ENCODE peak calls at places on chromosomes 4 and X, in seven cellular contexts. I, W, Y, O, L, P and U are unnamed samples.

GRCh38 chr4:47525154-47525819 is 40.2 kb downstream of the ATP10D start:
- DNase-seq in O (peak; percentile 34), P (no peak), L (no peak), Y (no peak), I (no peak), W (peak; percentile 21), U (peak; percentile 75)

GRCh38 chr4:111707491-111707890 is 437.8 kb upstream of the FAM241A start:
- DNase-seq in I (no peak), L (no peak), W (no peak), Y (no peak), P (no peak), O (no peak), U (peak; percentile 19)

GRCh38 chr4:53863731-53864130 is 200.7 kb downstream of the CHIC2 start:
- DNase-seq in W (no peak), O (no peak), P (no peak), I (no peak), L (no peak), Y (no peak), U (no peak)

GRCh38 chr4:131609039-131609438 is 1540.1 kb upstream of the PCDH10 start:
- DNase-seq in O (no peak), W (no peak), L (no peak), I (no peak), P (no peak), Y (no peak), U (no peak)

GRCh38 chrX:103356897-103357296 is 591 bp downstream of the TCEAL9 start:
- DNase-seq in I (no peak), P (peak; percentile 29), O (no peak), L (no peak), W (no peak), Y (no peak), U (no peak)

GRCh38 chr4:44448548-44449443 is at the start of gene KCTD8:
- DNase-seq in O (peak; percentile 76), P (peak; percentile 88), L (peak; percentile 82), I (no peak), Y (peak; percentile 98), W (no peak), U (peak; percentile 27)

GRCh38 chrX:37926700-37927099 is 79.3 kb upstream of the DYNLT3 start:
- DNase-seq in O (no peak), I (no peak), W (no peak), L (no peak), Y (peak; percentile 55), P (peak; percentile 8), U (no peak)

GRCh38 chrX:50152421-50152820 is 48.4 kb downstream of the AKAP4 start:
- DNase-seq in I (no peak), Y (no peak), W (no peak), P (no peak), O (no peak), L (no peak), U (no peak)

GRCh38 chr4:140049924-140050681 is 103.9 kb downstream of the MAML3 start:
- DNase-seq in I (no peak), L (no peak), W (no peak), Y (no peak), O (no peak), P (peak; percentile 61), U (no peak)

GRCh38 chrX:134186362-134187121 is 50.4 kb upstream of the CCDC160 start:
- DNase-seq in O (no peak), I (no peak), P (no peak), Y (peak; percentile 87), L (no peak), W (no peak), U (peak; percentile 2)

GRCh38 chr4:61336911-61337310 is 136.8 kb downstream of the ADGRL3 start:
- DNase-seq in P (no peak), W (no peak), L (no peak), O (no peak), I (no peak), Y (no peak), U (no peak)

GRCh38 chr4:158758142-158758541 is 10.7 kb upstream of the FNIP2 start:
- DNase-seq in L (no peak), P (no peak), Y (no peak), W (no peak), O (no peak), I (no peak), U (no peak)

GRCh38 chr4:36303430-36304137 is 22.2 kb downstream of the DTHD1 start:
- DNase-seq in Y (no peak), P (no peak), I (no peak), O (no peak), W (no peak), L (no peak), U (no peak)

GRCh38 chrX:77505227-77505626 is 58.0 kb downstream of the FGF16 start:
- DNase-seq in Y (no peak), I (no peak), P (no peak), W (no peak), O (no peak), L (no peak), U (no peak)

GRCh38 chr4:173661001-173661400 is 131.0 kb upstream of the HAND2 start:
- DNase-seq in Y (no peak), W (no peak), L (no peak), P (no peak), I (no peak), O (no peak), U (no peak)

GRCh38 chr4:76641351-76641750 is 206.3 kb downstream of the SHROOM3 start:
- DNase-seq in P (no peak), I (no peak), O (no peak), L (no peak), W (no peak), Y (no peak), U (no peak)

GRCh38 chrX:149040873-149041535 is 464.1 kb downstream of the IDS start:
- DNase-seq in Y (no peak), W (no peak), L (no peak), P (no peak), I (no peak), O (no peak), U (no peak)

GRCh38 chr4:94274912-94275311 is 67.2 kb downstream of the SMARCAD1 start:
- DNase-seq in W (no peak), I (no peak), O (no peak), L (no peak), Y (no peak), P (no peak), U (no peak)

GRCh38 chrX:4805559-4805958 is 1092.1 kb upstream of the PRKX start:
- DNase-seq in W (no peak), L (no peak), P (no peak), I (no peak), O (no peak), Y (no peak), U (no peak)

GRCh38 chrX:119753639-119754257 is 4.6 kb upstream of the SOWAHD start:
- DNase-seq in I (peak; percentile 15), O (no peak), W (peak; percentile 48), P (peak; percentile 57), Y (peak; percentile 77), L (no peak), U (peak; percentile 64)

GRCh38 chrX:138754861-138755260 is 43.3 kb upstream of the FGF13 start:
- DNase-seq in P (no peak), W (no peak), I (no peak), L (no peak), O (no peak), Y (no peak), U (no peak)

GRCh38 chrX:53049127-53049517 is 533 bp downstream of the GPR173 start:
- DNase-seq in W (no peak), Y (no peak), P (no peak), L (no peak), O (no peak), I (no peak), U (no peak)

GRCh38 chrX:104697264-104697663 is 131.3 kb downstream of the IL1RAPL2 start:
- DNase-seq in L (no peak), Y (no peak), I (no peak), O (no peak), P (no peak), W (no peak), U (no peak)

GRCh38 chrX:154013001-154013421 is 6.7 kb downstream of the IRAK1 start:
- DNase-seq in P (no peak), W (no peak), O (no peak), Y (no peak), L (no peak), I (no peak), U (no peak)
- H3K4me1 ChIP-seq in P (no peaks in the 10 kb centered on the region), W (peaks cover 16% of the 10 kb centered on the region), O (no peaks in the 10 kb centered on the region), Y (peaks cover 37% of the 10 kb centered on the region), L (peaks cover 18% of the 10 kb centered on the region), I (peaks cover 11% of the 10 kb centered on the region), U (no peaks in the 10 kb centered on the region)

DNA sequence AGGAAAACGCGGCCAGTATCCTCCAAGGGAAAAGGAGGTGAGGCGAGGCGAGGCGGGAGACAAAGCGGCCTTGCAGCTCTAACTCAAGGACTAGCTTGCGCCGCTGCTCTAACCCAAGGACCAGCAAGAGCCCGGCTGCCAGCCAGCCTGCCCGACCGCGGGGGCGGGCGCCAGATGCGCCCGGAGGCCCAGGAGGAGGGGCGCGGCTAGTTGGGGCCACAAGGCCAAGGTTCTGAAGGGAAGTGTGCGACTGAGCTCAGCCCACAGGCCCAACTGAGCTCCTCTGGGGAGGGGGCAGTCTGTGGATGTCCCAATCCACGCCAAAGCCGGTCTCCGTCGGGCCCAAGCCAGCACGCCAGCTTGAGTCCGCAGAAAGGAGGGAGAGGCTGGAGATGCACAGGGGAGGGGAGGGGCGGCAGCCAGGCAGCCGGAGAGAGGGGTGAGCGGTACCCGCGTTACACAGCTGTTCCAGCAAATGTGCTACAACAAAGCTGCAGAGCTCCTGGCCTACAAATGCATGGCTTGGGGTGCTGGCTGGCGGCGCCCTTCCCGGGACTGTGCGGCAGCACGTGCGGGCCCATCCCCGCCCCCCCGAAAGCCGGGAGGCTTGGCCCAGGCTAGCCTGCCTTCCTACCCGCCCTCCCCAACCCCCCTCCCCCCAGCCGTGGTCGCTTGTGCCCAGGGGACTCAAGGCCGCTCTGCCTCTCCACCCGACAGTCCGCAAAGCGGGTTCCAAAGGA is 637 bp downstream of the AMER1 start:
- DNase-seq in L (peak; percentile 54), P (peak; percentile 75), Y (peak; percentile 10), W (no peak), O (peak; percentile 21), I (no peak), U (peak; percentile 38)
- H3K4me1 ChIP-seq in L (peaks cover 16% of the 10 kb centered on the region), P (peaks cover 4% of the 10 kb centered on the region), Y (peaks cover 8% of the 10 kb centered on the region), W (peaks cover 16% of the 10 kb centered on the region), O (peaks cover 4% of the 10 kb centered on the region), I (peaks cover 11% of the 10 kb centered on the region), U (peaks cover 11% of the 10 kb centered on the region)

GRCh38 chrX:23898412-23898959 is 9.3 kb downstream of the APOO start:
- DNase-seq in W (no peak), Y (no peak), L (no peak), I (no peak), P (no peak), O (no peak), U (no peak)

GRCh38 chrX:23901065-23901464 is 6.7 kb downstream of the APOO start:
- DNase-seq in O (no peak), W (peak; percentile 73), Y (no peak), L (no peak), P (no peak), I (no peak), U (peak; percentile 30)

GRCh38 chrX:23900220-23900797 is 7.4 kb downstream of the APOO start:
- DNase-seq in I (no peak), L (no peak), O (peak; percentile 25), Y (no peak), P (no peak), W (no peak), U (no peak)

GRCh38 chrX:23901805-23902204 is 5.9 kb downstream of the APOO start:
- DNase-seq in Y (peak; percentile 50), L (no peak), I (no peak), W (peak; percentile 67), P (peak; percentile 49), O (peak; percentile 48), U (peak; percentile 22)

GRCh38 chrX:23896983-23897382 is 10.8 kb downstream of the APOO start:
- DNase-seq in P (no peak), L (no peak), I (no peak), Y (no peak), O (no peak), W (no peak), U (no peak)
- H3K4me1 ChIP-seq in P (peaks cover 10% of the 10 kb centered on the region), L (peaks cover 10% of the 10 kb centered on the region), I (peaks cover 2% of the 10 kb centered on the region), Y (peaks cover 8% of the 10 kb centered on the region), O (no peaks in the 10 kb centered on the region), W (peaks cover 52% of the 10 kb centered on the region), U (peaks cover 35% of the 10 kb centered on the region)

GRCh38 chrX:2712428-2712827 is 21.3 kb downstream of the CD99 start:
- DNase-seq in Y (no peak), P (no peak), O (no peak), W (no peak), L (no peak), I (no peak), U (no peak)
- H3K4me1 ChIP-seq in Y (no peaks in the 10 kb centered on the region), P (peaks cover 31% of the 10 kb centered on the region), O (peaks cover 27% of the 10 kb centered on the region), W (peaks cover 32% of the 10 kb centered on the region), L (peaks cover 36% of the 10 kb centered on the region), I (peaks cover 50% of the 10 kb centered on the region), U (peaks cover 36% of the 10 kb centered on the region)